ENCODE peak calls at places on chromosomes 4 and X, in seven cellular contexts. L is AG04449, C is astrocyte of the spinal cord, B is neural progenitor cell, A is NAMALWA, O is NCI-H1694, G is Karpas-422. F is an unnamed sample.

GRCh38 chr4:13522282-13523104 is 21.8 kb downstream of the NKX3-2 start:
- DNase-seq in C (no peak), O (no peak), G (no peak), A (no peak), B (no peak), L (no peak), F (no peak)

GRCh38 chr4:145804134-145804533 is 124.2 kb downstream of the C4orf51 start:
- DNase-seq in L (peak; percentile 76), A (no peak), G (no peak), B (no peak), O (no peak), C (peak; percentile 86), F (no peak)

GRCh38 chr4:169024762-169025161 is 14.7 kb upstream of the CBR4 start:
- DNase-seq in O (peak; percentile 12), G (no peak), A (peak; percentile 47), C (peak; percentile 58), B (peak; percentile 49), L (no peak), F (no peak)

GRCh38 chr4:23237771-23238170 is 545.0 kb downstream of the GBA3 start:
- DNase-seq in B (no peak), O (peak; percentile 32), C (no peak), L (no peak), A (no peak), G (no peak), F (no peak)

GRCh38 chr4:16677545-16677944 is 220.9 kb downstream of the LDB2 start:
- DNase-seq in O (no peak), L (no peak), C (no peak), G (no peak), B (no peak), A (no peak), F (no peak)

GRCh38 chrX:57586360-57586759 is 5.5 kb upstream of the ZXDB start:
- DNase-seq in B (no peak), L (no peak), C (no peak), O (no peak), G (no peak), A (no peak), F (no peak)

GRCh38 chr4:61580721-61581377 is 380.7 kb downstream of the ADGRL3 start:
- DNase-seq in C (peak; percentile 50), G (no peak), L (no peak), B (no peak), A (no peak), O (no peak), F (no peak)

GRCh38 chrX:149392896-149393295 is 112.2 kb downstream of the IDS start:
- DNase-seq in L (no peak), B (no peak), C (no peak), G (no peak), O (no peak), A (no peak), F (no peak)

GRCh38 chr4:176778491-176778890 is 14.2 kb downstream of the VEGFC start:
- DNase-seq in L (no peak), G (no peak), A (no peak), B (no peak), C (peak; percentile 80), O (no peak), F (no peak)

GRCh38 chr4:4801013-4801412 is 58.5 kb upstream of the MSX1 start:
- DNase-seq in G (no peak), C (peak; percentile 47), L (peak; percentile 56), O (no peak), B (no peak), A (no peak), F (no peak)

GRCh38 chr4:4492161-4492847 is 49.5 kb downstream of the STX18 start:
- DNase-seq in L (peak; percentile 9), A (peak; percentile 38), C (peak; percentile 58), B (no peak), O (no peak), G (no peak), F (no peak)

GRCh38 chrX:136880003-136880451 is 498 bp downstream of the RBMX start:
- DNase-seq in L (no peak), G (peak; percentile 69), O (no peak), C (no peak), A (peak; percentile 55), B (peak; percentile 32), F (peak; percentile 36)

GRCh38 chrX:57573754-57574153 is 18.1 kb upstream of the ZXDB start:
- DNase-seq in O (no peak), G (peak; percentile 63), B (peak; percentile 39), C (no peak), A (peak; percentile 36), L (no peak), F (no peak)

GRCh38 chr4:2141762-2142520 is 82.8 kb downstream of the NAT8L start:
- DNase-seq in B (no peak), L (no peak), A (no peak), G (no peak), O (no peak), C (peak; percentile 12), F (no peak)

GRCh38 chr4:174256277-174256713 is 27.2 kb downstream of the FBXO8 start:
- DNase-seq in G (no peak), L (no peak), A (no peak), C (peak; percentile 54), O (no peak), B (no peak), F (no peak)

GRCh38 chrX:106170318-106170717 is 2.2 kb downstream of the PWWP3B start:
- DNase-seq in A (peak; percentile 1), L (no peak), G (peak; percentile 48), C (peak; percentile 52), O (no peak), B (no peak), F (no peak)

GRCh38 chr4:93791570-93792195 is 36.9 kb upstream of the ATOH1 start:
- DNase-seq in L (peak; percentile 5), C (peak; percentile 59), A (peak; percentile 82), B (peak; percentile 83), O (peak; percentile 43), G (peak; percentile 84), F (no peak)

GRCh38 chr4:95660719-95661118 is 111.9 kb upstream of the UNC5C start:
- DNase-seq in G (no peak), C (no peak), A (no peak), L (no peak), O (no peak), B (peak; percentile 62), F (no peak)

GRCh38 chrX:48616575-48616974 is 19.3 kb downstream of the WDR13 start:
- DNase-seq in B (no peak), G (no peak), L (no peak), O (no peak), A (no peak), C (peak; percentile 13), F (no peak)

GRCh38 chr4:110164856-110165255 is 33.6 kb downstream of the ELOVL6 start:
- DNase-seq in A (no peak), O (no peak), C (no peak), B (no peak), L (no peak), G (no peak), F (no peak)

GRCh38 chr4:56570041-56570440 is 64.5 kb downstream of the ARL9 start:
- DNase-seq in L (peak; percentile 9), A (no peak), B (no peak), O (no peak), G (no peak), C (peak; percentile 18), F (no peak)

GRCh38 chr4:187667095-187667494 is 328.5 kb upstream of the ZFP42 start:
- DNase-seq in L (no peak), C (no peak), G (no peak), B (no peak), O (no peak), A (no peak), F (no peak)

F was measured in effector CD8-positive, alpha-beta T cell.